ENCODE peak calls at places on chromosomes 4 and X, in six cellular contexts. R is PC-3, W is astrocyte of the spinal cord, X is HCT116, E is mammary epithelial cell, I is psoas muscle. L is an unnamed sample.

GRCh38 chrX:1535241-1536041 is 1.5 kb downstream of the P2RY8 start:
- DNase-seq in R (no peak), W (no peak), X (no peak), E (no peak), I (no peak), L (no peak)

GRCh38 chrX:97372006-97372766 is 488.5 kb downstream of the RPA4 start:
- DNase-seq in R (no peak), W (no peak), X (no peak), E (no peak), I (no peak), L (no peak)

GRCh38 chr4:69617083-69617694 is 22.3 kb downstream of the UGT2A2 start:
- DNase-seq in R (peak), W (peak), X (peak), E (peak), I (no peak), L (peak)

GRCh38 chrX:13581554-13581953 is 12.2 kb downstream of the EGFL6 start:
- DNase-seq in R (no peak), W (no peak), X (no peak), E (no peak), I (no peak), L (no peak)

GRCh38 chr4:82648356-82648755 is 86.6 kb upstream of the TMEM150C start:
- DNase-seq in R (peak), W (peak), X (no peak), E (peak), I (no peak), L (peak)

GRCh38 chr4:104404384-104404783 is 90.3 kb downstream of the CXXC4 start:
- DNase-seq in R (no peak), W (no peak), X (no peak), E (no peak), I (no peak), L (no peak)

GRCh38 chr4:75344915-75345314 is 169.3 kb downstream of the RCHY1 start:
- DNase-seq in R (peak), W (peak), X (no peak), E (no peak), I (no peak), L (peak)

GRCh38 chr4:100026066-100026465 is 76.0 kb upstream of the H2AZ1 start:
- DNase-seq in R (no peak), W (no peak), X (no peak), E (no peak), I (no peak), L (no peak)

GRCh38 chrX:53324803-53325202 is 43.4 kb upstream of the IQSEC2 start:
- DNase-seq in R (no peak), W (no peak), X (no peak), E (no peak), I (no peak), L (no peak)

GRCh38 chrX:12949927-12950656 is 24.8 kb upstream of the TMSB4X start:
- DNase-seq in R (no peak), W (peak), X (no peak), E (peak), I (peak), L (peak)

GRCh38 chr4:88110826-88111225 is 47.6 kb downstream of the ABCG2 start:
- DNase-seq in R (no peak), W (no peak), X (no peak), E (peak), I (no peak), L (peak)

GRCh38 chrX:47199286-47199685 is 5.7 kb downstream of the UBA1 start:
- DNase-seq in R (no peak), W (no peak), X (no peak), E (no peak), I (peak), L (no peak)

GRCh38 chr4:181821039-181822004 is 421.9 kb upstream of the TENM3 start:
- DNase-seq in R (no peak), W (peak), X (no peak), E (peak), I (no peak), L (peak)

GRCh38 chr4:102535398-102536082 is 34.4 kb downstream of the NFKB1 start:
- DNase-seq in R (peak), W (peak), X (no peak), E (peak), I (no peak), L (peak)

GRCh38 chrX:9447906-9448305 is 17.0 kb upstream of the TBL1X start:
- DNase-seq in R (no peak), W (no peak), X (no peak), E (no peak), I (no peak), L (no peak)

GRCh38 chr4:40848981-40849380 is 99.2 kb downstream of the NSUN7 start:
- DNase-seq in R (no peak), W (peak), X (no peak), E (no peak), I (no peak), L (no peak)

GRCh38 chr4:107278791-107279481 is 242.8 kb upstream of the DKK2 start:
- DNase-seq in R (no peak), W (peak), X (no peak), E (no peak), I (no peak), L (peak)

GRCh38 chr4:139740531-139741041 is 75.0 kb downstream of the MGST2 start:
- DNase-seq in R (peak), W (peak), X (no peak), E (peak), I (peak), L (peak)

GRCh38 chrX:71541546-71542022 is 8.7 kb downstream of the OGT start:
- DNase-seq in R (peak), W (peak), X (no peak), E (peak), I (no peak), L (peak)

GRCh38 chr4:113809313-113809712 is 47.8 kb upstream of the CAMK2D start:
- DNase-seq in R (no peak), W (no peak), X (no peak), E (peak), I (no peak), L (no peak)

GRCh38 chr4:144701683-144702233 is 55.8 kb downstream of the HHIP start:
- DNase-seq in R (no peak), W (peak), X (no peak), E (no peak), I (no peak), L (no peak)

GRCh38 chr4:498328-498919 is 532 bp downstream of the ZNF721 start:
- DNase-seq in R (no peak), W (peak), X (no peak), E (no peak), I (no peak), L (no peak)

GRCh38 chrX:132272826-132273225 is 53.6 kb upstream of the RAP2C start:
- DNase-seq in R (no peak), W (no peak), X (no peak), E (peak), I (no peak), L (peak)

GRCh38 chr4:161585011-161585410 is 578.8 kb downstream of the FSTL5 start:
- DNase-seq in R (no peak), W (no peak), X (no peak), E (no peak), I (no peak), L (no peak)

GRCh38 chr4:186192068-186192751 is 843 bp downstream of the CYP4V2 start:
- DNase-seq in R (peak), W (peak), X (no peak), E (peak), I (peak), L (peak)

GRCh38 chr4:29240641-29241040 is 1479.5 kb upstream of the PCDH7 start:
- DNase-seq in R (no peak), W (no peak), X (no peak), E (no peak), I (no peak), L (no peak)

GRCh38 chr4:10529891-10530786 is 72.9 kb upstream of the ZNF518B start:
- DNase-seq in R (no peak), W (peak), X (no peak), E (peak), I (no peak), L (peak)

GRCh38 chr4:139273835-139274234 is 6.2 kb downstream of the MGARP start:
- DNase-seq in R (no peak), W (no peak), X (no peak), E (no peak), I (no peak), L (no peak)

GRCh38 chr4:2702770-2703169 is 53.4 kb downstream of the TNIP2 start:
- DNase-seq in R (no peak), W (no peak), X (no peak), E (no peak), I (no peak), L (no peak)
- TF ChIP-seq CTCF in R (no peak), W (no peak), X (no peak), E (no peak), I (no peak), L (no peak)

GRCh38 chr4:7124643-7125442 is 57.0 kb upstream of the GRPEL1 start:
- DNase-seq in R (peak), W (peak), X (no peak), E (peak), I (peak), L (peak)
- TF ChIP-seq CTCF in R (peak), W (peak), X (no peak), E (no peak), I (no peak), L (no peak)

DNA sequence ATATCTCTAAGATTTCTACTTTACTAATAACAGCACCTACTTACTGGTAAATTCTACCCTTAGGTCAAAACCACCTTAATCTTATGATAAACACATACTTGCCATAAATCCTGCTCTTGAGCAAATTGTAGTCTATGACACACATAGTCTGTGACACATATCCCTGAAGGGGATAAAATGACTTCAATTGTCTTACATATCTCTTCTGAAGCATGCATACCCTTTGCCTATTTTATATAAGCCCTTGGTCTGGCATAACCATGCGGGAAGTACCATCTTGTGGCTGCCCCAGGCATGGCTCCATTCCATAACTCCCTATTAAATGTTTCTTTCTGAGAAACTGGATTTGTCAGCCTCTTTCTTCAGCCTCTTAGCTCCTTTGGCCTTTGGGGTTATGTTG is 248.9 kb downstream of the SLC7A11 start:
- DNase-seq in R (peak), W (no peak), X (no peak), E (peak), I (no peak), L (peak)
- TF ChIP-seq CTCF in R (peak), W (no peak), X (no peak), E (no peak), I (no peak), L (no peak)

GRCh38 chrX:3938587-3938986 is 225.1 kb upstream of the PRKX start:
- DNase-seq in R (no peak), W (no peak), X (no peak), E (no peak), I (no peak), L (no peak)

DNA sequence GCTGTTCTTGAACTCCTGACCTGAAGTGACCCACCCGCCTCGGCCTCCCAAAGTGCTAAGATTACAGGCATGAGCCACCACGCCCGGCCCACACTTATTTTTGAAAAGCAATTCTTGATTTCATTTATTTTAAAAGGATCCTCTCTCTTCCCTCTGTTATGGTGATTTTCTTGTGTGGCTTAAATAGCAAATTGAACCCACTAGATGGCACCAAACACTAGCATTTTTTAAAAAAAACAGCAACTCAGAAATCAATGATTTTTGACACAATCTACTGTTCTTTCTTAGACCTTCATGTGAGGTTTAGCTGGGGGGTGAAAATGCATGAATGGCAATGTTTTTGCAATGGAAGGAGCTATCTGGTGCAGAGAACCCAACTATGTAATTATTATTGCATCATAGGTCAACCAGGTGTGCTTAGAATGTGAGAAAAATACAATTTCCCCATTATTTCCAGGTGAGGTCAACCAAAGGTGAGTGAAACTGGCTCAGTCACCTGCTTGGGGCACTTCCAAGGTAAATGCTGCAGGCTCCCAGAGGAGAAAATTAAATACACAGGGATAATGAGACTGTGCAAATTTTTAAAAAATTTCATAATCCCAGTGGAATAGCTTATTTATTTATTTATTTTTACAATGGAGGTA is 226.6 kb upstream of the PRKX start:
- DNase-seq in R (peak), W (peak), X (peak), E (peak), I (no peak), L (peak)
- TF ChIP-seq CTCF in R (peak), W (peak), X (peak), E (peak), I (no peak), L (no peak)

DNA sequence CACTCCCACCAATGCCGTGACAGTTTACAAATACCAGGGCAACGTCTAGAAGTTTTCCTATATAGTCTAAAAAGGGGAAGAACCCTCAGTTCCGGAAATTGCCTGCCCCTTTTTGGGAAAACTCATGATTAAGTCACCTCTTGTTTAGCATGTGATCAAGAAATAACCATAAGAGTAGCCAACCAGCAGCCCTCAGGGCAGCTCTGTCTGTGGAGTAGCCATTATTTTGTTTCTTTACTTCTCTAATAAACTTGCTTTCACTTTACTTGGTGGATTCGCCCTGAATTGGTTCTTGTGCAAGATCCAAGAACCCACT is 20.0 kb upstream of the HOPX start:
- DNase-seq in R (no peak), W (no peak), X (no peak), E (no peak), I (no peak), L (no peak)
- TF ChIP-seq CTCF in R (no peak), W (no peak), X (no peak), E (no peak), I (no peak), L (no peak)